ENCODE peak calls at places on chromosomes 13 and 19, in four cellular contexts. One of them, this sample, is unnamed.

GRCh38 chr13:106762711-106763110 is 194.8 kb upstream of the ARGLU1 start:
- DNase-seq in kidney epithelial cell: peak; percentile 23
- DNase-seq in esophagus squamous epithelium: no peak
- DNase-seq in heart left ventricle: no peak
- DNase-seq in this sample: no peak

GRCh38 chr13:94251801-94252200 is 227.7 kb downstream of the DCT start:
- DNase-seq in kidney epithelial cell: peak; percentile 9
- DNase-seq in heart left ventricle: peak; percentile 46
- DNase-seq in esophagus squamous epithelium: no peak
- DNase-seq in this sample: no peak

GRCh38 chr13:49248433-49249002 is 793 bp downstream of the CDADC1 start:
- DNase-seq in heart left ventricle: peak; percentile 25
- DNase-seq in esophagus squamous epithelium: no peak
- DNase-seq in kidney epithelial cell: no peak
- DNase-seq in this sample: no peak

GRCh38 chr13:79522583-79522982 is 41.6 kb downstream of the NDFIP2 start:
- DNase-seq in esophagus squamous epithelium: no peak
- DNase-seq in kidney epithelial cell: no peak
- DNase-seq in heart left ventricle: no peak
- DNase-seq in this sample: no peak

GRCh38 chr19:42288411-42288810 is 13.5 kb upstream of the PRR19 start:
- DNase-seq in heart left ventricle: no peak
- DNase-seq in esophagus squamous epithelium: no peak
- DNase-seq in kidney epithelial cell: no peak
- DNase-seq in this sample: no peak

GRCh38 chr13:23871616-23872220 is 17.5 kb downstream of the MIPEP start:
- DNase-seq in heart left ventricle: no peak
- DNase-seq in esophagus squamous epithelium: no peak
- DNase-seq in kidney epithelial cell: no peak
- DNase-seq in this sample: no peak

GRCh38 chr19:5595129-5595528 is 27.4 kb upstream of the TINCR start:
- DNase-seq in heart left ventricle: no peak
- DNase-seq in kidney epithelial cell: no peak
- DNase-seq in esophagus squamous epithelium: no peak
- DNase-seq in this sample: no peak

GRCh38 chr19:15286688-15287355 is 45.5 kb downstream of the BRD4 start:
- DNase-seq in esophagus squamous epithelium: no peak
- DNase-seq in heart left ventricle: no peak
- DNase-seq in kidney epithelial cell: no peak
- DNase-seq in this sample: no peak

GRCh38 chr19:54248016-54248601 is 5.5 kb upstream of the LILRA6 start:
- DNase-seq in heart left ventricle: peak; percentile 63
- DNase-seq in esophagus squamous epithelium: no peak
- DNase-seq in kidney epithelial cell: no peak
- DNase-seq in this sample: no peak

GRCh38 chr13:94280845-94281244 is 198.6 kb downstream of the DCT start:
- DNase-seq in heart left ventricle: no peak
- DNase-seq in kidney epithelial cell: no peak
- DNase-seq in esophagus squamous epithelium: no peak
- DNase-seq in this sample: no peak

GRCh38 chr19:35346193-35347052 is 1.3 kb upstream of the FFAR1 start:
- DNase-seq in kidney epithelial cell: no peak
- DNase-seq in heart left ventricle: no peak
- DNase-seq in esophagus squamous epithelium: no peak
- DNase-seq in this sample: peak; percentile 24

GRCh38 chr19:47427241-47428176 is 8.2 kb upstream of the MEIS3 start:
- DNase-seq in heart left ventricle: no peak
- DNase-seq in esophagus squamous epithelium: no peak
- DNase-seq in kidney epithelial cell: no peak
- DNase-seq in this sample: no peak

GRCh38 chr19:31314849-31315620 is 34.2 kb downstream of the TSHZ3 start:
- DNase-seq in kidney epithelial cell: no peak
- DNase-seq in heart left ventricle: no peak
- DNase-seq in esophagus squamous epithelium: no peak
- DNase-seq in this sample: no peak

GRCh38 chr13:73107459-73107858 is 48.7 kb downstream of the KLF5 start:
- DNase-seq in kidney epithelial cell: no peak
- DNase-seq in esophagus squamous epithelium: no peak
- DNase-seq in heart left ventricle: no peak
- DNase-seq in this sample: no peak

GRCh38 chr13:24274452-24274971 is 34.9 kb upstream of the C1QTNF9 start:
- DNase-seq in heart left ventricle: peak; percentile 82
- DNase-seq in kidney epithelial cell: no peak
- DNase-seq in esophagus squamous epithelium: no peak
- DNase-seq in this sample: no peak

GRCh38 chr19:33819875-33820781 is 23.5 kb downstream of the KCTD15 start:
- DNase-seq in heart left ventricle: peak; percentile 86
- DNase-seq in kidney epithelial cell: no peak
- DNase-seq in esophagus squamous epithelium: no peak
- DNase-seq in this sample: peak; percentile 56

GRCh38 chr19:50506700-50507099 is 4.3 kb downstream of the JOSD2 start:
- DNase-seq in kidney epithelial cell: no peak
- DNase-seq in heart left ventricle: no peak
- DNase-seq in esophagus squamous epithelium: no peak
- DNase-seq in this sample: no peak

GRCh38 chr13:21998279-21998678 is 327.4 kb downstream of the FGF9 start:
- DNase-seq in heart left ventricle: no peak
- DNase-seq in esophagus squamous epithelium: no peak
- DNase-seq in kidney epithelial cell: no peak
- DNase-seq in this sample: no peak
- TF ChIP-seq CTCF in heart left ventricle: no peak
- TF ChIP-seq CTCF in esophagus squamous epithelium: no peak
- TF ChIP-seq CTCF in kidney epithelial cell: no peak
- TF ChIP-seq CTCF in this sample: no peak

GRCh38 chr19:48506138-48506733 is 5.4 kb downstream of the LMTK3 start:
- DNase-seq in heart left ventricle: no peak
- DNase-seq in kidney epithelial cell: no peak
- DNase-seq in esophagus squamous epithelium: no peak
- DNase-seq in this sample: no peak
- TF ChIP-seq CTCF in heart left ventricle: peak; percentile 28
- TF ChIP-seq CTCF in kidney epithelial cell: peak; percentile 35
- TF ChIP-seq CTCF in esophagus squamous epithelium: peak; percentile 58
- TF ChIP-seq CTCF in this sample: no peak

DNA sequence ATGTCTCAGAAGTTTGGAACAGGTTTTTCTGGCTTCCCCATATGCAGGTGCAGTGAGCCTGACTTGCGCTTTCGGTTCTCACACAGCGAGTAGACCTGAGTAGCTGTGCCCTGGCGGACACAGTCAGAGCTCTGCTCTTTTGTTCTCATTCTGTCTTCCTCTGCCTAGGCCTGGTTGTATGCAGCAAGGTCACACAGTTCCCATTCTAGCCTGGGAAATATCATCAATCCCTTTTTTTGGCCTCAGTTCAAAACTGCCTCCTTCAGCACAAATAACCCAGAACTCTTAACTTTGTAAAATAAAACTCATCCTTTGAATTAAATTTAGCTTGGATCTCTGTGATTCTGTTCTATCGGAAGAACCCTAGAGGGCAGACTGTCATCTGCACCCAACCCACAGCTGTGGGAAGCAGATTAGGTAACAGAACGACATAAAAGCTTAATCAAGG is 10.2 kb downstream of the OXGR1 start:
- DNase-seq in heart left ventricle: peak; percentile 33
- DNase-seq in esophagus squamous epithelium: no peak
- DNase-seq in kidney epithelial cell: no peak
- DNase-seq in this sample: no peak
- TF ChIP-seq CTCF in heart left ventricle: no peak
- TF ChIP-seq CTCF in esophagus squamous epithelium: peak; percentile 32
- TF ChIP-seq CTCF in kidney epithelial cell: no peak
- TF ChIP-seq CTCF in this sample: no peak

DNA sequence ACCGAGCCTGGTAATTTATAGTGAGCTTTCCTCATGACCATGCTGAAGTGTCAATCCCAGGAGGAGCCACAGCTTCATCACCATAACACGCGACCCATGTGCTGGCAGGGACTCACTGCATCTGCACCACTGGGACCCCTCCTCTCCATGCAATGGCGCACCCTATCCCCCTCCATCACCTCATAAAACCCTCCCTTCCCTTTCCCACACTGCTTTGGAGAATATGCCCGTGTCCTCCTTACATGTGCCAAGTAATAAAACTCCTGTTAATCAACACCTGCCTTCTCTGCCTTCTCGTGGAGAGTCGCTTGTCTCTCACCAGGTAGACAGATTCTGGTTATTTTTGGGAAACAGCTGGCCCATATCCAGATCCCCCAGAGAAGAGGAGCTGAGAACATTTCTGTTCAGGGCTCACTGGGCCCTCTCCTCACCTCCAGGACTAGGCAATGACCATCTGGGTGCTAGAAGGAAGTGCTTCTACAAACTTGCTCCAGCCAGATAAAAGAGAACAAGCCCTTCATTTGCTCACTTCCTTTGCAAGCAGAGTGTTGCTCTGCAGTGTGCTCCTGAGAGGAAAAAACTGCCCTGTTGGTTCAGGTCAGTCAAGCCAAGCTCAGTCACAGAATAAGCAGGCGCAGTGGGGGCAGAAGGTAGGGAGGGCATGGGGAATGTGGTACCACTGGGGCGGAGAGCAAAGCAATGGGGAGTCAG is 894.3 kb downstream of the UQCRFS1 start:
- DNase-seq in kidney epithelial cell: no peak
- DNase-seq in heart left ventricle: no peak
- DNase-seq in esophagus squamous epithelium: no peak
- DNase-seq in this sample: no peak
- TF ChIP-seq CTCF in kidney epithelial cell: no peak
- TF ChIP-seq CTCF in heart left ventricle: no peak
- TF ChIP-seq CTCF in esophagus squamous epithelium: no peak
- TF ChIP-seq CTCF in this sample: no peak

GRCh38 chr13:50374517-50374916 is 359.3 kb downstream of the KCNRG start:
- DNase-seq in esophagus squamous epithelium: no peak
- DNase-seq in heart left ventricle: no peak
- DNase-seq in kidney epithelial cell: no peak
- DNase-seq in this sample: no peak
- TF ChIP-seq CTCF in esophagus squamous epithelium: no peak
- TF ChIP-seq CTCF in heart left ventricle: no peak
- TF ChIP-seq CTCF in kidney epithelial cell: no peak
- TF ChIP-seq CTCF in this sample: no peak

This sample was measured in omental fat pad.